ENCODE peak calls at places on chromosomes 16 and 17, in five cellular contexts. Z is activated CD4-positive, alpha-beta T cell treated with anti-CD3 and anti-CD28 coated beads, Interleukin-2, amount 50 U/mL, for 4 hours; L is brain pericyte; F is GM12865; V is Peyer's patch. D is an unnamed sample.

GRCh38 chr17:10050597-10051101 is 145.6 kb upstream of the RCVRN start:
- DNase-seq in Z (no peak), V (no peak), F (peak), L (no peak), D (peak)

GRCh38 chr16:69397821-69398521 is 12.2 kb upstream of the TERF2 start:
- DNase-seq in Z (no peak), V (no peak), L (peak), F (peak), D (no peak)

GRCh38 chr16:48125888-48126287 is 29.9 kb downstream of the ABCC12 start:
- DNase-seq in L (no peak), F (no peak), V (no peak), Z (no peak), D (no peak)

GRCh38 chr17:50283246-50283645 is 9.0 kb downstream of the TMEM92 start:
- DNase-seq in V (no peak), F (peak), Z (no peak), L (no peak), D (no peak)

GRCh38 chr17:21169496-21169895 is 42.7 kb downstream of the DHRS7B start:
- DNase-seq in Z (no peak), V (no peak), L (no peak), F (no peak), D (no peak)

GRCh38 chr17:78418627-78419026 is 40.2 kb downstream of the PGS1 start:
- DNase-seq in Z (no peak), V (no peak), L (no peak), F (no peak), D (no peak)

GRCh38 chr16:38941-39892 is 14.2 kb downstream of the POLR3K start:
- DNase-seq in L (no peak), V (peak), F (peak), Z (peak), D (no peak)

GRCh38 chr16:77227745-77228144 is 28.5 kb downstream of the SYCE1L start:
- DNase-seq in V (no peak), F (peak), L (no peak), Z (no peak), D (no peak)

GRCh38 chr17:55086635-55087058 is 118.1 kb downstream of the STXBP4 start:
- DNase-seq in L (peak), F (no peak), V (no peak), Z (no peak), D (no peak)

GRCh38 chr16:48047755-48048154 is 108.0 kb downstream of the ABCC12 start:
- DNase-seq in V (no peak), Z (no peak), L (no peak), F (no peak), D (no peak)

GRCh38 chr16:83002351-83003334 is 375.9 kb downstream of the CDH13 start:
- DNase-seq in F (no peak), L (no peak), Z (no peak), V (no peak), D (no peak)

GRCh38 chr16:73113326-73113720 is 65.4 kb upstream of the ZFHX3 start:
- DNase-seq in V (no peak), F (no peak), L (no peak), Z (no peak), D (no peak)

GRCh38 chr17:77332981-77333685 is 192.4 kb downstream of the SEC14L1 start:
- DNase-seq in Z (peak), V (no peak), F (no peak), L (no peak), D (peak)

D was measured in sigmoid colon.